ENCODE peak calls at places on chromosome 7, in five cellular contexts. Z is HEK293T, F is omental fat pad, X is cerebellum, U is A172. W is an unnamed sample.

GRCh38 chr7:129493555-129493954 is 8.8 kb upstream of the SMKR1 start:
- DNase-seq in F (no peak), X (no peak), U (no peak), Z (no peak), W (no peak)

GRCh38 chr7:108284349-108285017 is 154.3 kb upstream of the LAMB4 start:
- DNase-seq in X (no peak), F (no peak), U (no peak), Z (no peak), W (no peak)

GRCh38 chr7:74481458-74482324 is 28.0 kb downstream of the GTF2IRD1 start:
- DNase-seq in F (no peak), U (peak; percentile 54), X (no peak), Z (no peak), W (no peak)

GRCh38 chr7:87452279-87452678 is 23.2 kb downstream of the ABCB4 start:
- DNase-seq in X (no peak), F (no peak), Z (no peak), U (no peak), W (no peak)

GRCh38 chr7:27961255-27961654 is 219.3 kb downstream of the JAZF1 start:
- DNase-seq in X (no peak), Z (no peak), F (no peak), U (peak; percentile 91), W (no peak)

GRCh38 chr7:134058980-134059379 is 68.2 kb upstream of the LRGUK start:
- DNase-seq in U (no peak), X (no peak), Z (no peak), F (no peak), W (no peak)

GRCh38 chr7:97027427-97028234 is 3.0 kb upstream of the DLX5 start:
- DNase-seq in Z (peak; percentile 76), X (peak; percentile 49), U (peak; percentile 74), F (peak; percentile 69), W (peak; percentile 41)

GRCh38 chr7:54888067-54888735 is 129.2 kb upstream of the SEC61G start:
- DNase-seq in Z (no peak), X (peak; percentile 5), U (no peak), F (no peak), W (no peak)

GRCh38 chr7:154289119-154289518 is 236.9 kb downstream of the DPP6 start:
- DNase-seq in F (no peak), X (no peak), Z (no peak), U (no peak), W (no peak)

GRCh38 chr7:5532520-5533335 is 109.1 kb upstream of the TNRC18 start:
- DNase-seq in U (no peak), F (peak; percentile 28), Z (no peak), X (no peak), W (no peak)

GRCh38 chr7:79282051-79282694 is 171.3 kb downstream of the MAGI2 start:
- DNase-seq in X (peak; percentile 44), F (no peak), Z (peak; percentile 29), U (peak; percentile 77), W (no peak)

W was measured in NK-92 treated with Interleukin-12 subunit alpha and Interleukin-12 subunit beta, amount 100 ng/mL, for 24 hours.